ENCODE peak calls at places on chromosomes 12 and 14, in eight cellular contexts. M, O, C, W, T, P, Q and E are unnamed samples.

GRCh38 chr12:3160081-3160480 is 82.9 kb downstream of the TSPAN9 start:
- DNase-seq in M (no peak), O (no peak), C (no peak), W (no peak), T (no peak), P (peak), Q (no peak), E (no peak)

GRCh38 chr14:61573321-61573720 is 122.0 kb upstream of the HIF1A start:
- DNase-seq in M (no peak), O (no peak), C (no peak), W (no peak), T (no peak), P (no peak), Q (peak), E (no peak)

GRCh38 chr14:94354638-94355185 is 31.6 kb upstream of the SERPINA6 start:
- DNase-seq in M (no peak), O (no peak), C (no peak), W (no peak), T (no peak), P (no peak), Q (no peak), E (no peak)

GRCh38 chr12:47234576-47235141 is 154.9 kb upstream of the AMIGO2 start:
- DNase-seq in M (no peak), O (no peak), C (no peak), W (no peak), T (no peak), P (no peak), Q (no peak), E (no peak)

GRCh38 chr14:104977681-104978647 is at the start of gene AHNAK2:
- DNase-seq in M (no peak), O (no peak), C (no peak), W (peak), T (peak), P (peak), Q (peak), E (no peak)

GRCh38 chr14:62143235-62143634 is 381.0 kb downstream of the SNAPC1 start:
- DNase-seq in M (no peak), O (no peak), C (no peak), W (peak), T (no peak), P (no peak), Q (peak), E (no peak)

GRCh38 chr12:49959570-49960473 is 1.9 kb upstream of the AQP5 start:
- DNase-seq in M (no peak), O (no peak), C (no peak), W (no peak), T (no peak), P (peak), Q (peak), E (no peak)

GRCh38 chr12:76623929-76624328 is 64.4 kb upstream of the OSBPL8 start:
- DNase-seq in M (no peak), O (no peak), C (no peak), W (no peak), T (no peak), P (no peak), Q (peak), E (no peak)

GRCh38 chr12:71426030-71426570 is 13.5 kb upstream of the LGR5 start:
- DNase-seq in M (no peak), O (no peak), C (no peak), W (no peak), T (no peak), P (no peak), Q (no peak), E (no peak)

GRCh38 chr14:96088911-96089310 is 49.7 kb downstream of the C14orf132 start:
- DNase-seq in M (no peak), O (no peak), C (no peak), W (no peak), T (no peak), P (peak), Q (no peak), E (no peak)

GRCh38 chr14:106276326-106277267 is 750.2 kb downstream of the TMEM121 start:
- DNase-seq in M (no peak), O (no peak), C (peak), W (no peak), T (no peak), P (no peak), Q (no peak), E (no peak)

GRCh38 chr12:94650143-94651056 is at the start of gene TMCC3:
- DNase-seq in M (peak), O (no peak), C (no peak), W (peak), T (peak), P (peak), Q (peak), E (no peak)

GRCh38 chr12:47730341-47730744 is 5.1 kb upstream of the ENDOU start:
- DNase-seq in M (no peak), O (no peak), C (no peak), W (no peak), T (no peak), P (no peak), Q (peak), E (no peak)